ENCODE peak calls at places on chromosomes 6 and 20, in seven cellular contexts. N, U, I, K, J, Y and D are unnamed samples.

GRCh38 chr6:154143753-154144152 is 104.7 kb downstream of the OPRM1 start:
- DNase-seq in N (no peak), U (no peak), I (no peak), K (no peak), J (no peak), Y (no peak), D (no peak)

GRCh38 chr20:59013959-59014608 is 5.1 kb upstream of the TUBB1 start:
- DNase-seq in N (no peak), U (no peak), I (no peak), K (no peak), J (no peak), Y (peak; percentile 27), D (no peak)

GRCh38 chr6:6781172-6781876 is 192.8 kb downstream of the LY86 start:
- DNase-seq in N (peak; percentile 15), U (no peak), I (no peak), K (no peak), J (no peak), Y (no peak), D (no peak)

GRCh38 chr6:52725530-52726192 is 37.6 kb downstream of the GSTA2 start:
- DNase-seq in N (peak; percentile 3), U (no peak), I (no peak), K (peak; percentile 99), J (peak; percentile 72), Y (no peak), D (no peak)

GRCh38 chr6:33419580-33420492 is at the start of gene SYNGAP1:
- DNase-seq in N (no peak), U (no peak), I (no peak), K (no peak), J (peak; percentile 73), Y (peak; percentile 76), D (peak; percentile 67)

GRCh38 chr6:34132486-34133185 is 13.3 kb downstream of the GRM4 start:
- DNase-seq in N (peak; percentile 21), U (peak; percentile 28), I (no peak), K (peak; percentile 17), J (peak; percentile 73), Y (peak; percentile 91), D (no peak)

GRCh38 chr6:1394591-1395463 is 5.5 kb downstream of the FOXF2 start:
- DNase-seq in N (no peak), U (no peak), I (no peak), K (no peak), J (no peak), Y (no peak), D (no peak)

GRCh38 chr6:63731946-63732735 is 96.5 kb downstream of the PHF3 start:
- DNase-seq in N (no peak), U (peak; percentile 38), I (no peak), K (no peak), J (no peak), Y (no peak), D (no peak)

GRCh38 chr20:41011551-41012067 is 17.0 kb upstream of the TOP1 start:
- DNase-seq in N (no peak), U (no peak), I (peak; percentile 95), K (no peak), J (no peak), Y (no peak), D (no peak)

GRCh38 chr20:5544702-5545101 is 205.5 kb upstream of the SHLD1 start:
- DNase-seq in N (no peak), U (no peak), I (no peak), K (no peak), J (no peak), Y (no peak), D (no peak)

GRCh38 chr6:134235937-134236751 is 81.8 kb downstream of the SGK1 start:
- DNase-seq in N (no peak), U (peak; percentile 67), I (peak; percentile 77), K (no peak), J (peak; percentile 52), Y (no peak), D (no peak)

DNA sequence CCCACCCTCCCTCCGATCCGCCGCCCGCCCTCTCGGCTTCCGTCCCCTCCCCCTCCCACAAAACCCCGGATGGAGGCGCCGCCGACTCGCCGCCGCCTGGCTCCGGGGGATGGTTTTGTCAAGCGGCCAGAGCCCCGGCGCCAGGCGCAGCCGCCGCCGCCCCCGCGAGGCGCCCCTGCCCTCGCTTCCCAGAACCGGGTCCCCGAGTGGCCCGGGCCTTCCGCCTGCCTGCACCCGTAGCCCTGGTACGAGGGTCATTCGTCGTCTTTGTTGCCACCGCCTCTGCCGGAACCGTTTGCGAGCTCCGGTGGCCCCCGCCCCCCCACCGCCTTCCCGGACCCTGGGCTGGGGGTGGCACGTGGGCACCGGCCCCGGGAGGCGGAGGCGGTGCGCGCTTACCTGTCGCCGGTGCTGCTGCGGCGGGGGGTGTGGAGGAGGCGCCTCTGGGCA is 313 bp downstream of the ZBTB2 start:
- DNase-seq in N (peak; percentile 25), U (peak; percentile 62), I (no peak), K (peak; percentile 52), J (peak; percentile 88), Y (no peak), D (peak; percentile 92)
- H3K4me1 ChIP-seq in N (peaks cover 33% of the 10 kb centered on the region), U (peaks cover 30% of the 10 kb centered on the region), I (peaks cover 27% of the 10 kb centered on the region), K (peaks cover 55% of the 10 kb centered on the region), J (peaks cover 10% of the 10 kb centered on the region), Y (no peaks in the 10 kb centered on the region), D (peaks cover 25% of the 10 kb centered on the region)

GRCh38 chr6:42453649-42454427 is 2.1 kb upstream of the TRERF1 start:
- DNase-seq in N (peak; percentile 5), U (peak; percentile 36), I (no peak), K (no peak), J (peak; percentile 21), Y (peak; percentile 67), D (peak; percentile 43)
- TF ChIP-seq MAX in N (no peak), U (no peak), I (no peak), K (no peak), J (no peak), Y (peak; percentile 59), D (no peak)

GRCh38 chr6:111862727-111863126 is 10.5 kb downstream of the FYN start:
- DNase-seq in N (no peak), U (no peak), I (no peak), K (no peak), J (no peak), Y (no peak), D (no peak)
- H3K4me1 ChIP-seq in N (no peaks in the 10 kb centered on the region), U (no peaks in the 10 kb centered on the region), I (peaks cover 20% of the 10 kb centered on the region), K (no peaks in the 10 kb centered on the region), J (no peaks in the 10 kb centered on the region), Y (peaks cover 9% of the 10 kb centered on the region), D (peaks cover 8% of the 10 kb centered on the region)

GRCh38 chr6:119479860-119480655 is 130.5 kb upstream of the MAN1A1 start:
- DNase-seq in N (no peak), U (no peak), I (no peak), K (no peak), J (peak; percentile 68), Y (no peak), D (no peak)
- TF ChIP-seq MAX in N (no peak), U (no peak), I (no peak), K (no peak), J (no peak), Y (no peak), D (no peak)